ENCODE peak calls at places on chromosome 15, in nine cellular contexts. B, C, W, Q, O, D, T, I and F are unnamed samples.
A peak's percentile ranks its signal among the peaks of the same experiment; 100 is the strongest.

GRCh38 chr15:90002428-90002844 is 1.3 kb downstream of the ZNF710 start:
- DNase-seq in T (peak; percentile 75), D (no peak), Q (peak; percentile 53), O (no peak), W (peak; percentile 53), I (no peak), B (peak; percentile 84), C (peak; percentile 57), F (no peak)

GRCh38 chr15:74525946-74526345 is 15.1 kb upstream of the ARID3B start:
- DNase-seq in D (no peak), C (no peak), B (no peak), W (no peak), I (no peak), O (no peak), Q (no peak), T (no peak), F (no peak)

GRCh38 chr15:73683624-73684536 is at the start of gene CD276:
- DNase-seq in W (peak; percentile 89), O (no peak), B (peak; percentile 91), C (peak; percentile 90), I (peak; percentile 80), D (peak; percentile 78), Q (peak; percentile 85), T (peak; percentile 90), F (peak; percentile 41)

GRCh38 chr15:70892002-70892911 is at the start of the genes LRRC49 and THAP10:
- DNase-seq in W (peak; percentile 88), O (peak; percentile 82), C (peak; percentile 93), Q (peak; percentile 80), I (peak; percentile 82), B (peak; percentile 88), D (peak; percentile 83), T (peak; percentile 90), F (peak; percentile 68)

GRCh38 chr15:75389791-75390382 is 21.5 kb upstream of the MAN2C1 start:
- DNase-seq in O (no peak), Q (no peak), T (no peak), B (no peak), W (no peak), D (no peak), I (no peak), C (no peak), F (no peak)

GRCh38 chr15:82086243-82086995 is 40.6 kb upstream of the MEX3B start:
- DNase-seq in W (no peak), T (no peak), O (no peak), I (no peak), B (no peak), C (no peak), Q (no peak), D (no peak), F (no peak)

GRCh38 chr15:77528290-77528967 is 104.3 kb downstream of the LINGO1 start:
- DNase-seq in I (no peak), W (no peak), Q (no peak), D (no peak), O (no peak), C (peak; percentile 34), T (peak; percentile 23), B (peak; percentile 51), F (no peak)

GRCh38 chr15:66390670-66391069 is 4.0 kb downstream of the MAP2K1 start:
- DNase-seq in I (no peak), C (no peak), D (no peak), T (no peak), B (no peak), O (no peak), Q (no peak), W (no peak), F (no peak)

GRCh38 chr15:40938530-40938870 is 9.4 kb downstream of the DLL4 start:
- DNase-seq in W (no peak), D (no peak), O (no peak), C (no peak), B (no peak), T (no peak), I (no peak), Q (peak; percentile 16), F (no peak)

GRCh38 chr15:40934457-40934856 is 5.3 kb downstream of the DLL4 start:
- DNase-seq in C (no peak), T (no peak), B (no peak), W (no peak), I (no peak), Q (no peak), D (no peak), O (no peak), F (no peak)

GRCh38 chr15:40937762-40938529 is 8.8 kb downstream of the DLL4 start:
- DNase-seq in W (no peak), T (no peak), O (no peak), C (no peak), I (no peak), B (peak; percentile 75), D (no peak), Q (peak; percentile 13), F (no peak)

GRCh38 chr15:40936234-40936708 is 7.1 kb downstream of the DLL4 start:
- DNase-seq in Q (no peak), B (no peak), O (no peak), C (no peak), I (no peak), W (no peak), T (no peak), D (no peak), F (no peak)

DNA sequence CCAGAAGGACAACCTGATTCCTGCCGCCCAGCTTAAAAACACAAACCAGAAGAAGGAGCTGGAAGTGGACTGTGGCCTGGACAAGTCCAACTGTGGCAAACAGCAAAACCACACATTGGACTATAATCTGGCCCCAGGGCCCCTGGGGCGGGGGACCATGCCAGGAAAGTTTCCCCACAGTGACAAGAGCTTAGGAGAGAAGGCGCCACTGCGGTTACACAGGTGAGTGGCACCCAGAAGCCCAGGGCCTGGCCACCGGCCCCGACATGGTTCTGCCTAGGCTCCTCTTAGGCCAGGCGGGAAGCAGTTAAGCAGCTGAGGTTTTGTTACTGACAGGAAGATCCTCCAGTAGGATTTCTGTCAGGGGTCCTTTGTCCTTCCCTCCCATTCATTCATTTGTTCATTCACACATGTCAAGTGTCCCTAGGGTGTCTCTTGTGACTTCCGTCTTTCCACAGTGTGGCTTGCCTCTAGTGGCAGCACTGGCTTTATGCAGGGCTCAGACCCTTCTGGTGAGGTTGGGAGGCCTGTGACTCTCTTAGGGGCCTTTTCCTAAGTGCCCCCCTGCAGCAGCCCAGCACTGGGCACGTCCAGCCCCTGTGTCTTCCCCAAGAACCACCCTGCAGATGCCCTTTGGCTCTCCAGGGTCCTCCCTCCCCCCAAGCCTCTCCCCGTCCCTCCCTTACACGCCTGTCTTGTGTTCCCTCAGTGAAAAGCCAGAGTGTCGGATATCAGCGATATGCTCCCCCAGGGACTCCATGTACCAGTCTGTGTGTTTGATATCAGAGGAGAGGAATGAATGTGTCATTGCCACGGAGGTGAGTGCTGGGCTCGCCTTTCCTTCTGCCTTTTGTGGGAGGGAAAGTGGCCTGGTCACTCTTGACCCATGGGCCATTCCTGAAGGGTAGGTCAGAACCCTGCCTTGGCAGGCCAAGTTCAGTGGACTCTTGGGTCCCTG is 7.8 kb downstream of the DLL4 start:
- DNase-seq in D (no peak), B (no peak), T (no peak), I (no peak), C (peak; percentile 74), O (no peak), W (no peak), Q (no peak), F (no peak)
- TF ChIP-seq CTCF in D (no peak), B (no peak), T (no peak), I (no peak), C (peak; percentile 18), O (peak; percentile 2), W (no peak), Q (no peak), F (peak; percentile 10)

GRCh38 chr15:25797511-25798206 is 65.5 kb downstream of the ATP10A start:
- DNase-seq in Q (no peak), T (no peak), I (no peak), O (no peak), D (no peak), W (no peak), B (peak; percentile 41), C (no peak), F (no peak)

GRCh38 chr15:25799906-25800700 is 63.0 kb downstream of the ATP10A start:
- DNase-seq in C (no peak), Q (no peak), O (no peak), D (no peak), I (no peak), T (no peak), B (no peak), W (no peak), F (no peak)

GRCh38 chr15:25796395-25796794 is 66.7 kb downstream of the ATP10A start:
- DNase-seq in C (no peak), Q (no peak), W (no peak), D (no peak), I (no peak), T (no peak), B (no peak), O (no peak), F (no peak)

GRCh38 chr15:25797035-25797434 is 66.1 kb downstream of the ATP10A start:
- DNase-seq in T (no peak), I (no peak), B (no peak), C (no peak), O (no peak), W (no peak), Q (no peak), D (no peak), F (no peak)

DNA sequence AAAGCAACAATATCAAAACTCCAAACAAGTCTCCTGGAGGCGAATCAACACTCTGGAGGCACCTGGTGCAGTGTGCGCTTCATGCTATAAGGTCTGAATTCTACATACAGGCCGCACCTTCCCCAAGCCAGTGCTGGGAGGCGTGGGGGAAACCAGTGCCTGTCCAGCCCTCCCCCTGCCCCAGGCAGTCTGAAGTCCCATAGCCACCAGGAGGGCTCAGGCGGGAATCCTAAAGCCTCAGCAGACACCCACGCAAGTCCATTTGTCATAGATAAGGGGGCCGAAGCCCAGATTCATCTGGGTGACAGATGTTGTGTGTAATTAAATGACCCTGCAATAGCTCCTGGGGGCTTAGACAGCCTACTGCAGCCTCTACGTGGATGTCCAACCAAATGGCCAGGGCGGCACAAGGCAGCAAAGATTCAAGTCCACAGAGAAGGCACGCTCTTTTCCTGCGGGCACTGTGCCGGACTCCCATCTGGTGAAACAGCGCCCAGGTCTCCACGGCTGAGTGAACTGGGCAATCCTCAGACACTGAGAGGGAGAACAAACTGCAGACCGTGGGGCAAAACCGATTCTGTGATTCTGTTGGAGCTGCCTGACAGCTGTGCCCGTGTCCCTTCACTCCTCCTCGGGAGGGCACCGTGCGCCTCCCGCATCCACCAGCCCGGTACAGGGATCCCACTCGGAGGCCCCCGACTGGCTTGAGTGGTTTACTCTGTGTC is 64.8 kb downstream of the ATP10A start:
- DNase-seq in T (no peak), B (peak; percentile 88), I (no peak), O (no peak), Q (no peak), D (no peak), W (no peak), C (no peak), F (no peak)
- H3K27ac ChIP-seq in T (no peak overlapping the region), B (no peak overlapping the region), I (no peak overlapping the region), O (no peak overlapping the region), Q (no peak overlapping the region), D (no peak overlapping the region), W (no peak overlapping the region), C (no peak overlapping the region), F (peak overlapping the region; percentile 58)

GRCh38 chr15:49718234-49718633 is 97.4 kb downstream of the DTWD1 start:
- DNase-seq in Q (no peak), I (no peak), W (no peak), T (no peak), B (no peak), C (no peak), O (no peak), D (no peak), F (no peak)
- H3K4me3 ChIP-seq in Q (no peak overlapping the region), I (no peak overlapping the region), W (no peak overlapping the region), T (no peak overlapping the region), B (no peak overlapping the region), C (no peak overlapping the region), O (no peak overlapping the region), D (no peak overlapping the region), F (peak overlapping the region; percentile 39)

GRCh38 chr15:96585634-96586386 is 255.3 kb downstream of the NR2F2 start:
- DNase-seq in I (no peak), W (no peak), Q (no peak), C (no peak), D (no peak), O (no peak), T (no peak), B (peak; percentile 40), F (no peak)
- TF ChIP-seq CTCF in I (peak; percentile 17), W (no peak), Q (peak; percentile 39), C (peak; percentile 22), D (no peak), O (no peak), T (no peak), B (no peak), F (no peak)